ENCODE peak calls at places on chromosomes 1 and 21, in four cellular contexts. One of them, this sample, is unnamed.

GRCh38 chr1:240492832-240493440 is 119.0 kb downstream of the GREM2 start:
- DNase-seq in adrenal gland: no peak
- DNase-seq in activated T-cell treated with anti-CD3 and anti-CD28 coated beads, Interleukin-2, amount 50 U/mL, for 72 hours: peak; percentile 24
- DNase-seq in GDM1: no peak
- DNase-seq in this sample: no peak

GRCh38 chr1:107620753-107621152 is 344.2 kb downstream of the VAV3 start:
- DNase-seq in adrenal gland: no peak
- DNase-seq in GDM1: no peak
- DNase-seq in activated T-cell treated with anti-CD3 and anti-CD28 coated beads, Interleukin-2, amount 50 U/mL, for 72 hours: no peak
- DNase-seq in this sample: no peak

GRCh38 chr1:201898240-201898894 is 9.7 kb downstream of the SHISA4 start:
- DNase-seq in activated T-cell treated with anti-CD3 and anti-CD28 coated beads, Interleukin-2, amount 50 U/mL, for 72 hours: no peak
- DNase-seq in GDM1: no peak
- DNase-seq in adrenal gland: no peak
- DNase-seq in this sample: no peak

GRCh38 chr1:25862785-25863485 is 3.7 kb upstream of the AUNIP start:
- DNase-seq in adrenal gland: no peak
- DNase-seq in GDM1: no peak
- DNase-seq in activated T-cell treated with anti-CD3 and anti-CD28 coated beads, Interleukin-2, amount 50 U/mL, for 72 hours: no peak
- DNase-seq in this sample: no peak

GRCh38 chr21:15437873-15438272 is 291.9 kb upstream of the USP25 start:
- DNase-seq in GDM1: peak; percentile 92
- DNase-seq in adrenal gland: no peak
- DNase-seq in activated T-cell treated with anti-CD3 and anti-CD28 coated beads, Interleukin-2, amount 50 U/mL, for 72 hours: peak; percentile 21
- DNase-seq in this sample: no peak

GRCh38 chr1:204506969-204507316 is 9.3 kb upstream of the MDM4 start:
- DNase-seq in GDM1: peak; percentile 83
- DNase-seq in adrenal gland: peak; percentile 78
- DNase-seq in activated T-cell treated with anti-CD3 and anti-CD28 coated beads, Interleukin-2, amount 50 U/mL, for 72 hours: peak; percentile 93
- DNase-seq in this sample: peak; percentile 92

GRCh38 chr21:26148071-26148470 is 22.5 kb downstream of the APP start:
- DNase-seq in GDM1: no peak
- DNase-seq in adrenal gland: peak; percentile 39
- DNase-seq in activated T-cell treated with anti-CD3 and anti-CD28 coated beads, Interleukin-2, amount 50 U/mL, for 72 hours: no peak
- DNase-seq in this sample: no peak

GRCh38 chr1:31306278-31306677 is 9.4 kb downstream of the ZCCHC17 start:
- DNase-seq in adrenal gland: no peak
- DNase-seq in GDM1: no peak
- DNase-seq in activated T-cell treated with anti-CD3 and anti-CD28 coated beads, Interleukin-2, amount 50 U/mL, for 72 hours: no peak
- DNase-seq in this sample: no peak

GRCh38 chr1:212669600-212669999 is 30.0 kb downstream of the BATF3 start:
- DNase-seq in adrenal gland: no peak
- DNase-seq in activated T-cell treated with anti-CD3 and anti-CD28 coated beads, Interleukin-2, amount 50 U/mL, for 72 hours: no peak
- DNase-seq in GDM1: no peak
- DNase-seq in this sample: no peak

GRCh38 chr1:150006881-150007401 is 3.6 kb downstream of the OTUD7B start:
- DNase-seq in adrenal gland: no peak
- DNase-seq in GDM1: no peak
- DNase-seq in activated T-cell treated with anti-CD3 and anti-CD28 coated beads, Interleukin-2, amount 50 U/mL, for 72 hours: no peak
- DNase-seq in this sample: no peak

GRCh38 chr1:194068444-194069167 is 882.2 kb upstream of the B3GALT2 start:
- DNase-seq in adrenal gland: no peak
- DNase-seq in activated T-cell treated with anti-CD3 and anti-CD28 coated beads, Interleukin-2, amount 50 U/mL, for 72 hours: no peak
- DNase-seq in GDM1: no peak
- DNase-seq in this sample: no peak

GRCh38 chr1:243465081-243465480 is 209.2 kb downstream of the SDCCAG8 start:
- DNase-seq in adrenal gland: no peak
- DNase-seq in activated T-cell treated with anti-CD3 and anti-CD28 coated beads, Interleukin-2, amount 50 U/mL, for 72 hours: no peak
- DNase-seq in GDM1: no peak
- DNase-seq in this sample: no peak

GRCh38 chr1:178101654-178102053 is 7.8 kb downstream of the RASAL2 start:
- DNase-seq in adrenal gland: no peak
- DNase-seq in activated T-cell treated with anti-CD3 and anti-CD28 coated beads, Interleukin-2, amount 50 U/mL, for 72 hours: no peak
- DNase-seq in GDM1: no peak
- DNase-seq in this sample: no peak

GRCh38 chr1:183739640-183740385 is 65.1 kb upstream of the RGL1 start:
- DNase-seq in adrenal gland: no peak
- DNase-seq in activated T-cell treated with anti-CD3 and anti-CD28 coated beads, Interleukin-2, amount 50 U/mL, for 72 hours: no peak
- DNase-seq in GDM1: no peak
- DNase-seq in this sample: no peak

GRCh38 chr21:42061866-42062542 is 9.1 kb upstream of the UMODL1 start:
- DNase-seq in activated T-cell treated with anti-CD3 and anti-CD28 coated beads, Interleukin-2, amount 50 U/mL, for 72 hours: peak; percentile 67
- DNase-seq in GDM1: no peak
- DNase-seq in adrenal gland: no peak
- DNase-seq in this sample: no peak

This sample was measured in NCI-H2081 treated with DMSO at 0.1 percent for 48 hours.